ENCODE peak calls at places on chromosomes 16 and 17, in four cellular contexts. E is T follicular helper cell, K is HT1080, V is AG04450. B is an unnamed sample.
A peak's percentile ranks its signal among the peaks of the same experiment; 100 is the strongest.

GRCh38 chr17:28710948-28711722 is 553 bp downstream of the PROCA1 start:
- DNase-seq in E (peak; percentile 82), K (peak; percentile 88), V (peak; percentile 68), B (peak; percentile 68)

GRCh38 chr16:54447606-54448440 is 161.2 kb upstream of the IRX3 start:
- DNase-seq in E (no peak), K (peak; percentile 88), V (no peak), B (peak; percentile 80)

GRCh38 chr17:1273492-1274242 is 3.4 kb downstream of the BHLHA9 start:
- DNase-seq in E (no peak), K (no peak), V (no peak), B (no peak)

GRCh38 chr16:22614271-22614947 is 103.7 kb downstream of the NPIPB5 start:
- DNase-seq in E (no peak), K (peak; percentile 83), V (no peak), B (no peak)

GRCh38 chr17:2883544-2884203 is 87.4 kb downstream of the RAP1GAP2 start:
- DNase-seq in E (no peak), K (peak; percentile 21), V (no peak), B (peak; percentile 21)

GRCh38 chr17:9937164-9937835 is 32.2 kb upstream of the RCVRN start:
- DNase-seq in E (no peak), K (no peak), V (no peak), B (peak; percentile 35)

GRCh38 chr16:69561901-69562300 is 3.9 kb upstream of the NFAT5 start:
- DNase-seq in E (no peak), K (no peak), V (no peak), B (no peak)

GRCh38 chr16:84049403-84050060 is 6.9 kb upstream of the SLC38A8 start:
- DNase-seq in E (no peak), K (no peak), V (no peak), B (no peak)

GRCh38 chr17:45038771-45039634 is 12.4 kb downstream of the DCAKD start:
- DNase-seq in E (no peak), K (no peak), V (no peak), B (no peak)

GRCh38 chr17:68903294-68903693 is 51.9 kb downstream of the ABCA8 start:
- DNase-seq in E (no peak), K (no peak), V (no peak), B (no peak)

GRCh38 chr17:58432806-58433573 is 15.7 kb upstream of the RNF43 start:
- DNase-seq in E (no peak), K (no peak), V (no peak), B (no peak)

GRCh38 chr17:82031885-82032627 is 578 bp downstream of the RAC3 start:
- DNase-seq in E (no peak), K (no peak), V (no peak), B (no peak)

GRCh38 chr16:67198238-67198734 is 645 bp upstream of the ELMO3 start:
- DNase-seq in E (no peak), K (no peak), V (no peak), B (no peak)

GRCh38 chr16:13453325-13453724 is 466.6 kb upstream of the ERCC4 start:
- DNase-seq in E (no peak), K (peak; percentile 18), V (no peak), B (peak; percentile 38)

GRCh38 chr17:7023576-7024401 is 939 bp downstream of the BCL6B start:
- DNase-seq in E (peak; percentile 92), K (no peak), V (no peak), B (no peak)

GRCh38 chr16:49469930-49470451 is 96.4 kb downstream of the C16orf78 start:
- DNase-seq in E (no peak), K (no peak), V (no peak), B (no peak)

GRCh38 chr17:45332989-45333701 is 16.3 kb upstream of the MAP3K14 start:
- DNase-seq in E (no peak), K (peak; percentile 76), V (no peak), B (no peak)

GRCh38 chr17:76004750-76005262 is 4.2 kb downstream of the CDK3 start:
- DNase-seq in E (no peak), K (no peak), V (no peak), B (no peak)

GRCh38 chr16:27232061-27232841 is 28.9 kb downstream of the KDM8 start:
- DNase-seq in E (no peak), K (no peak), V (no peak), B (no peak)

GRCh38 chr16:82079892-82080291 is 44.8 kb downstream of the HSD17B2 start:
- DNase-seq in E (no peak), K (no peak), V (no peak), B (no peak)

GRCh38 chr17:4023220-4023619 is 59.0 kb upstream of the ATP2A3 start:
- DNase-seq in E (no peak), K (no peak), V (no peak), B (no peak)

GRCh38 chr16:72873853-72874252 is 174.1 kb downstream of the ZFHX3 start:
- DNase-seq in E (no peak), K (no peak), V (no peak), B (no peak)

GRCh38 chr17:76562734-76563148 is 22.9 kb downstream of the PRCD start:
- DNase-seq in E (no peak), K (peak; percentile 87), V (peak; percentile 72), B (peak; percentile 92)

GRCh38 chr17:31533546-31534155 is 142.2 kb downstream of the RAB11FIP4 start:
- DNase-seq in E (no peak), K (peak; percentile 64), V (peak; percentile 64), B (peak; percentile 52)

GRCh38 chr17:3989156-3989886 is 25.1 kb upstream of the ATP2A3 start:
- DNase-seq in E (no peak), K (no peak), V (no peak), B (no peak)

GRCh38 chr17:17300624-17301568 is 2.3 kb upstream of the NT5M start:
- DNase-seq in E (no peak), K (no peak), V (no peak), B (no peak)

GRCh38 chr17:48639136-48639535 is 13.0 kb upstream of the HOXB9 start:
- DNase-seq in E (no peak), K (no peak), V (no peak), B (no peak)

GRCh38 chr17:33511670-33512069 is 218.6 kb upstream of the ASIC2 start:
- DNase-seq in E (no peak), K (peak; percentile 40), V (no peak), B (no peak)

GRCh38 chr17:82128287-82128686 is 30.3 kb upstream of the FASN start:
- DNase-seq in E (no peak), K (no peak), V (no peak), B (no peak)

GRCh38 chr17:57649731-57650484 is 95.2 kb downstream of the CCDC182 start:
- DNase-seq in E (no peak), K (peak; percentile 79), V (no peak), B (no peak)

GRCh38 chr17:65584604-65585521 is 23.4 kb upstream of the AXIN2 start:
- DNase-seq in E (no peak), K (no peak), V (no peak), B (no peak)

GRCh38 chr17:11889266-11889665 is 108.0 kb downstream of the ZNF18 start:
- DNase-seq in E (no peak), K (no peak), V (no peak), B (no peak)

GRCh38 chr17:80980397-80981061 is 11.1 kb upstream of the CHMP6 start:
- DNase-seq in E (no peak), K (peak; percentile 55), V (no peak), B (no peak)

GRCh38 chr17:63171428-63172205 is 205.6 kb downstream of the TANC2 start:
- DNase-seq in E (no peak), K (peak; percentile 63), V (no peak), B (no peak)

B was measured in GM04504.